ENCODE peak calls at places on chromosomes 11 and 22, in ten cellular contexts. M, F, O, W, J, A, N, X, Z and H are unnamed samples.

GRCh38 chr11:75273331-75273988 is 32.9 kb downstream of the TPBGL start:
- DNase-seq in M (peak), F (peak), O (no peak), W (peak), J (no peak), A (peak), N (no peak), X (no peak), Z (no peak), H (no peak)

GRCh38 chr11:77089004-77089545 is 13.6 kb upstream of the OMP start:
- DNase-seq in M (no peak), F (peak), O (no peak), W (no peak), J (no peak), A (no peak), N (no peak), X (no peak), Z (no peak), H (no peak)

GRCh38 chr11:122197055-122197987 is 81.3 kb upstream of the BLID start:
- DNase-seq in M (peak), F (no peak), O (no peak), W (peak), J (peak), A (no peak), N (no peak), X (no peak), Z (peak), H (no peak)

GRCh38 chr11:107731911-107732310 is 20.1 kb upstream of the SLN start:
- DNase-seq in M (no peak), F (no peak), O (no peak), W (no peak), J (no peak), A (no peak), N (no peak), X (no peak), Z (no peak), H (no peak)

GRCh38 chr11:13135385-13136271 is 126.5 kb downstream of the RASSF10 start:
- DNase-seq in M (no peak), F (no peak), O (no peak), W (no peak), J (no peak), A (no peak), N (no peak), X (no peak), Z (peak), H (no peak)

GRCh38 chr11:34647131-34647530 is 26.2 kb downstream of the EHF start:
- DNase-seq in M (no peak), F (no peak), O (no peak), W (no peak), J (no peak), A (no peak), N (no peak), X (no peak), Z (no peak), H (no peak)

GRCh38 chr11:128522943-128523518 is 64.3 kb downstream of the ETS1 start:
- DNase-seq in M (no peak), F (no peak), O (no peak), W (no peak), J (no peak), A (no peak), N (no peak), X (no peak), Z (no peak), H (no peak)

GRCh38 chr11:124717421-124717785 is 22.3 kb upstream of the NRGN start:
- DNase-seq in M (no peak), F (no peak), O (no peak), W (no peak), J (no peak), A (no peak), N (no peak), X (no peak), Z (peak), H (no peak)

GRCh38 chr22:30310881-30311771 is 15.6 kb downstream of the TBC1D10A start:
- DNase-seq in M (peak), F (peak), O (peak), W (peak), J (no peak), A (no peak), N (no peak), X (no peak), Z (peak), H (no peak)

GRCh38 chr22:32204211-32204855 is 540 bp downstream of the RFPL2 start:
- DNase-seq in M (no peak), F (no peak), O (no peak), W (no peak), J (peak), A (no peak), N (no peak), X (no peak), Z (peak), H (no peak)

GRCh38 chr22:27687984-27688545 is 113.5 kb downstream of the MN1 start:
- DNase-seq in M (no peak), F (no peak), O (no peak), W (no peak), J (no peak), A (no peak), N (no peak), X (no peak), Z (no peak), H (no peak)

GRCh38 chr22:49450521-49450920 is 377.2 kb downstream of the BRD1 start:
- DNase-seq in M (no peak), F (no peak), O (no peak), W (peak), J (no peak), A (no peak), N (no peak), X (no peak), Z (no peak), H (no peak)

GRCh38 chr11:6475936-6476335 is 2.2 kb upstream of the TRIM3 start:
- DNase-seq in M (no peak), F (no peak), O (no peak), W (no peak), J (no peak), A (no peak), N (no peak), X (no peak), Z (no peak), H (no peak)
- TF ChIP-seq CTCF in M (no peak), F (no peak), O (no peak), W (no peak), J (no peak), A (no peak), N (no peak), X (no peak), Z (no peak), H (no peak)

DNA sequence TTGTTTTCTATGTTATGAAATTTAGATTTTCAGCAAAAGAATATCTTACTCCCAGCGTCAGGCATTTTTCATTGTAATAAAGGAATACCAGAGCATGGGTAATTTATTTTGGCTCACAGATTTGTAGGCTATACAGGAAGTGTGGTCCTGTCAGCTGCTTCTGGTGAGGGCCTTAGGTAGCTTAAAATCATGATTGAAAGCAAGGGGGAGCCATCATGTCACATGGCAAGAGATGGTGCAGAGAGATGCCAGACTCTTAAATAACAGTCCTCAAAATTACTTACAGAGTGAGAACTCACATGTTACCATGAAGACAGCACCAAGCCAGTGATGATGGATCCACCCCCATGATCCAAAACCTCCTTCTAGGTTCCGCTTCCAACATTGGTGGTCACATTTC is 825.0 kb upstream of the CHORDC1 start:
- DNase-seq in M (no peak), F (no peak), O (no peak), W (no peak), J (no peak), A (no peak), N (no peak), X (no peak), Z (no peak), H (no peak)
- TF ChIP-seq CTCF in M (no peak), F (no peak), O (no peak), W (no peak), J (no peak), A (no peak), N (no peak), X (no peak), Z (no peak), H (no peak)

DNA sequence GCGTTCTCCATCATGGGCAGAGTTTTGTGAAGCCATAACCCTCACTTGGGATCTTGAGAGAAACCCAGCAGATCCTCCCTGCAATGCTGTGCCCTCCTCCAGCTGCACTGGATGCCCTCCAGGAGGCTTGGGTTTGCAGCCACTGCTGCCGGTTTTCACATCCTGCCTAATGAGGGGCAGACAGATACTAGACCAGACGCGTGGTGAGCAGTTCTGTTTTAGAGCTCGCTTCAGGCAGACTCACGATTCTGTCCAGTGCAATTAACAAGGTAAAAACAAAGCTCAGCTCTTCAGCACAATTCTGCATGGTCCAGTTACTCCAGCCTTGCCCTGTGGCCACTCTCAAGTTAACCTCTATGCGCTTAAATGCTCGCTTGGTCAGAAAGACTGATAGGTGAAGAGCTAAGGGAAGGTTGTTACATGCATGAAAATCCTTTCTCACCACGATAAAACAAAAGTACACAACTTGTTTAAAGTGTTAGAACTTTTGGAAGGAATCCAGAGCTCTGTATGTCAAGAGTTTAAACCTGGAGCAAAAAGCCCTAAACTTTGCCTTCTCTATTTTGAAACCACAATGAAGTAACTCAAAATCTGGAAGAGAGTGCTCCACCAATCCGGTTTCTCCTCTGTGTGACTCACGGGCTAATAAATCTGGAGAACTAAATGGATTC is 292.3 kb upstream of the FAT3 start:
- DNase-seq in M (no peak), F (no peak), O (no peak), W (no peak), J (no peak), A (no peak), N (no peak), X (no peak), Z (no peak), H (no peak)
- TF ChIP-seq CTCF in M (no peak), F (no peak), O (no peak), W (no peak), J (no peak), A (no peak), N (no peak), X (no peak), Z (no peak), H (no peak)

GRCh38 chr11:73295259-73295995 is 12.6 kb upstream of the ARHGEF17 start:
- DNase-seq in M (peak), F (no peak), O (peak), W (peak), J (peak), A (peak), N (peak), X (peak), Z (peak), H (peak)
- TF ChIP-seq CTCF in M (peak), F (peak), O (peak), W (peak), J (peak), A (peak), N (peak), X (peak), Z (peak), H (peak)

DNA sequence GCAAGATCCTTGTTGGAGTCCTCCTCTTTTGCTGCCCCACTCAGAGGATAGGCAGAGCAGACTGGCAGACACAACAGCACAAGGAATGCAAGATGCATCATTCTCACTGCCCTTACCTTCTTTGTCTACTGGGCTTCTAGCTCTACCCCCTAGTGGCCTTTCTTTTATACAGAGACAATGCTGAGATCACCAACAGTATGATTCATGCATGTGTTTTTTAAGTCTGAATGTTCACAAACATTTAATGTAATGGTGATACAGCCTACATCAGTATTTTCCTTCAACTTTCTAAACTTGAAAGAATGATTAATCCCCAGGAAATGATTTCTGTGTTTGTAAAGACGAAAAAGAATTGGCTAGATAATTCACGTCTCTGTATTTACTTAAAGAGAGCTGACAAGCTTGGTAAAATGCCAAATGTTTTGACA is at the start of gene MMP10:
- DNase-seq in M (no peak), F (no peak), O (no peak), W (no peak), J (peak), A (no peak), N (no peak), X (no peak), Z (peak), H (no peak)
- TF ChIP-seq CTCF in M (no peak), F (no peak), O (no peak), W (no peak), J (peak), A (no peak), N (no peak), X (peak), Z (peak), H (peak)

DNA sequence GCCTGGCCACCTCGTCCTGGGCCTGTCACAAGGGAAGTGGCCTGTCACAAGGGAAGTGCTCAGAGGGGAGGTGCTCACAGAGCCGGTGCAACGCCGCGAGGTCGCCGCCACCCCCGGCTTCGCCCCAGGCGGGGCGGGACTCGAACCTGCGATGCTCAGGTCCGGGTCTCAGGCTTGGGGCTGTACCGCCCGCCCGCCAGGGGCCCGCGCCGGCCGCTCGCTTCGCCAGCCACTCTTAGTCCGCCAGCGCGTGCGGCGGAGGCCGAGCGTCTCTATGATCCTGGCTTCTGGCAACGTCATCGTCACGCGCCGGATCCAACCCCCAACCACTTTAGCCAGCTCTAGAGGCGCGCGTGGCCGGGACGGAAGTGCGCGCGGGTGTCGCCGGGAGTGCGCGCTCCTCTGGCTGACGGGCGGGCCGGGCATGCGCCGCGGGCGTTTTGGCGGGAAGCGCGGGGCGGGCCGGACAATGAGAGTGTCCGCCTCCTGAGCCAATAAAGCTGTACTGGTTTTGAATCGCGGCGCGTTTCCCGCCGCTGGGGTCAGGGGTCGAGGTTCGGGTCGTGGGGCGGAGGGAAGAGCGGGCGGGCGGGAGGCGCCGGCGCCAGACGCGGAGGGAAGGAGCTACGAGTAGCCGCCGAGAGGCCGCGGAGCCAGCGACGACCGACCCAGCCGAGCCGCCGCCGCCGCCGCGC is at the start of gene TRMT2A:
- DNase-seq in M (peak), F (peak), O (peak), W (peak), J (peak), A (peak), N (peak), X (peak), Z (peak), H (peak)
- TF ChIP-seq CTCF in M (peak), F (no peak), O (peak), W (no peak), J (no peak), A (no peak), N (no peak), X (peak), Z (no peak), H (peak)

DNA sequence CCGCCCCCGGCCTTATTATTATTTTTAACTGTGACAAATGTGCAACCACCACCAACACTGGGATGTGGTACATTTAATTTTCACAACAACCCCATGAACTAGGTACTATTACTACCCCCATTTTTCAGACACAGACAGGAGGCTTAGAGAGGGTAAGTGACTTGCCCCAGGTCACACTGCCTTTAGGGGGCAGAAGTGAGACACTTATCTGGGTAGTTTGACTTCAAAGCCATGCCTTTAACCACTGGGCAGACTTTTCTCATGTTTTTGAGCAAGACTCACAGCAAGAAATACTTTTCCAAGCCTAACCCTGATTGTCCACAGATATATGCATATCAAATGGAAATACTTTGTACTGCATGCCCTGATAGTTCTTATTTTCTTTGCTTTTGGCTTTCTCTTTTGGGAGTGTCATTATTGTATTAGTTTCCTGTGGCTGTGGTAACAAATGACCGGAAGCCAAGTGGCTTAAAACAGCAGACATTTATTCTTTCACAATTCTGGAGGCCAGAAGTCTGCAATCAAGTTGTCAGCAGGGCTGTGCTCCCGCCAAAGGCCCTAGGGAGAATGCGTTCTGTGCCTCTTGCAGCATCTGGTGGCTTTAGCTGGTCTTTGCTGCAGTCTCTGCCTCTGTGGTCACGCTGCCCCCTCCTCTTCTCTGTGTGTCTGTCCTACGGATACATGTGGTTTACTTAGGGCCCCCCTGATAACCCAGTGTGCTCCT is 110.8 kb downstream of the GRIK4 start:
- DNase-seq in M (no peak), F (no peak), O (no peak), W (no peak), J (no peak), A (no peak), N (no peak), X (no peak), Z (no peak), H (no peak)
- TF ChIP-seq CTCF in M (no peak), F (no peak), O (no peak), W (no peak), J (no peak), A (no peak), N (peak), X (peak), Z (no peak), H (peak)

DNA sequence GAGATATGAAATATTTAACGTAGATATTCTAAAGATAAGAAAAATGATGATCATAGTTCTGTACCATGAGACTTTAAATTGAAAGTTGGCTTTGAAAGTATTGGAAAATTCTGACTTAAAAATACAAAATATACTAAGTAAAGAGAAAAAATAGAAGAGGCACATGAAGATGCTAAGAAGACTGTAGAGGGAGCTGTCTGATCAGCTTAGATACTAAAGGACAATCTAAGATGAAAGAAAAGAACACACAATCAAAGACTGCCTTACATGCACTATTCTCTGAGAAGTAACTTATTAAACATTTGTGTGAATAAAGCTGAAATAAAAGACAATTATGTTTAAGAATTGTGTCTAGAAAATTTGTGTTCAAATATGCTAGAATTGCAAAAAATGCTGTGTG is 55.1 kb downstream of the RBMXL2 start:
- DNase-seq in M (no peak), F (no peak), O (no peak), W (no peak), J (no peak), A (no peak), N (no peak), X (no peak), Z (peak), H (no peak)
- TF ChIP-seq CTCF in M (no peak), F (peak), O (peak), W (no peak), J (peak), A (no peak), N (no peak), X (peak), Z (peak), H (peak)

GRCh38 chr11:18844753-18845367 is 53.3 kb upstream of the PTPN5 start:
- DNase-seq in M (no peak), F (no peak), O (no peak), W (no peak), J (peak), A (no peak), N (no peak), X (no peak), Z (peak), H (no peak)
- TF ChIP-seq CTCF in M (peak), F (no peak), O (no peak), W (no peak), J (peak), A (peak), N (peak), X (peak), Z (peak), H (peak)

GRCh38 chr11:114193730-114194674 is 102.2 kb upstream of the NNMT start:
- DNase-seq in M (peak), F (no peak), O (no peak), W (no peak), J (no peak), A (no peak), N (no peak), X (no peak), Z (no peak), H (no peak)

GRCh38 chr11:114196994-114197702 is 99.1 kb upstream of the NNMT start:
- DNase-seq in M (peak), F (peak), O (no peak), W (no peak), J (no peak), A (no peak), N (no peak), X (no peak), Z (peak), H (no peak)

GRCh38 chr11:114199051-114199450 is 97.1 kb upstream of the NNMT start:
- DNase-seq in M (no peak), F (no peak), O (no peak), W (no peak), J (no peak), A (no peak), N (no peak), X (no peak), Z (no peak), H (no peak)

GRCh38 chr11:114197799-114198500 is 98.2 kb upstream of the NNMT start:
- DNase-seq in M (peak), F (peak), O (peak), W (peak), J (no peak), A (no peak), N (no peak), X (no peak), Z (peak), H (no peak)

DNA sequence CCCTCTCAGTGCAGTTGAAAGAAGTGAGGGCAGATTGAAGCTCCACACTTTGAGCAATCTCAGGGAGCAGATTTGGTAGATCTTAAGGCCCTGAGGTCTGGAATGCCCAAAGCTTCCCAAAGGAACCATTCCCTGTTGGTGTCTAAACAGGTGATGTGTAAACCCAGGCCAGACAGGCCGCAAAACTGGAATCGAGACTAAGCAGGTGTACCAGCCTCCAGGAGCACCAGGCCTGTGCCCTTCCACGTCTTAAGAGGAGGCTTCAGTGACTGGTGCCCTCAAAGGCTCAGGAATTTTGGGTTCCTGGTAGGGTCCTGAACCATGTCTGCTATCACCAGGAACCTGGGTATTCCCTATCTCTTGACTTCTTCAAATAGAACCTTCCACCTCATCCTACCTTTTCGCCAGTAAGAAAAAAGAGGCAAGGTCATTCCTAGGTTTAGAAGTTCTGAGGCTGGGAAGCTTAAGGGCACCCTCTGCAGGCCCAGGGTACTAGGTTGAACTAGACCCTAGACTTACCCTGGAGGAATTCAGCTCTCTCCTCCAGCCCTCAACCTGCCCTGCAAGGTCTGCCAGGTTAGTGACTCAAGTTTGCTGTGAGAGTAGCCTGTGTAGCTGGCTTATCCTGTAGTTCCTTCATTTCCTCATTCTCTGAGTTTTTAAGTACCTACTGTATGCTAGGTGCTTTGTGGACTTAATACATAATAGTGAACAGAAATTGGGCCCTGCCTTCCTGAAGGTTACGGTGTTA is 100.0 kb upstream of the NNMT start:
- DNase-seq in M (no peak), F (no peak), O (no peak), W (no peak), J (no peak), A (no peak), N (no peak), X (no peak), Z (peak), H (no peak)
- TF ChIP-seq CTCF in M (no peak), F (no peak), O (no peak), W (no peak), J (no peak), A (peak), N (no peak), X (no peak), Z (no peak), H (no peak)